ENCODE peak calls at places on chromosomes 16 and 17, in five cellular contexts. T is thoracic aorta, O is HT-29, I is foreskin fibroblast, X is AG08395. L is an unnamed sample.

GRCh38 chr17:74854792-74855191 is 4.9 kb downstream of the GRIN2C start:
- DNase-seq in T (no peak), O (no peak), I (no peak), X (no peak), L (no peak)

GRCh38 chr17:79624658-79625478 is 14.0 kb upstream of the RBFOX3 start:
- DNase-seq in T (no peak), O (no peak), I (no peak), X (no peak), L (no peak)

GRCh38 chr17:63995626-63996025 is 2.5 kb upstream of the PRR29 start:
- DNase-seq in T (no peak), O (no peak), I (no peak), X (no peak), L (no peak)

GRCh38 chr17:79905832-79906231 is 66.6 kb upstream of the CBX4 start:
- DNase-seq in T (no peak), O (peak), I (no peak), X (no peak), L (peak)

GRCh38 chr17:79220201-79220714 is 145.6 kb downstream of the ENGASE start:
- DNase-seq in T (no peak), O (no peak), I (no peak), X (no peak), L (no peak)

GRCh38 chr17:59846391-59847165 is 46.2 kb downstream of the TUBD1 start:
- DNase-seq in T (no peak), O (peak), I (peak), X (peak), L (peak)

GRCh38 chr16:31455601-31456314 is 3.5 kb upstream of the ARMC5 start:
- DNase-seq in T (no peak), O (no peak), I (no peak), X (no peak), L (peak)

GRCh38 chr17:39178516-39178915 is 12.6 kb upstream of the ARL5C start:
- DNase-seq in T (no peak), O (no peak), I (peak), X (peak), L (peak)

GRCh38 chr17:50201226-50201854 is at the start of gene COL1A1:
- DNase-seq in T (peak), O (no peak), I (peak), X (peak), L (no peak)

GRCh38 chr17:17147821-17148220 is 58.3 kb downstream of the PLD6 start:
- DNase-seq in T (no peak), O (no peak), I (peak), X (peak), L (no peak)

GRCh38 chr17:28726912-28727726 is 1.1 kb upstream of the TLCD1 start:
- DNase-seq in T (no peak), O (peak), I (peak), X (peak), L (peak)

GRCh38 chr16:10836174-10836853 is 17.7 kb upstream of the TVP23A start:
- DNase-seq in T (no peak), O (no peak), I (no peak), X (no peak), L (no peak)

GRCh38 chr17:73005360-73005759 is 87.1 kb downstream of the SLC39A11 start:
- DNase-seq in T (no peak), O (no peak), I (no peak), X (no peak), L (no peak)

GRCh38 chr17:7889166-7889584 is 586 bp downstream of the CHD3 start:
- DNase-seq in T (peak), O (peak), I (peak), X (peak), L (peak)

GRCh38 chr16:66695474-66695934 is 1.0 kb downstream of the CMTM4 start:
- DNase-seq in T (no peak), O (no peak), I (no peak), X (no peak), L (no peak)

GRCh38 chr16:22195695-22196558 is 10.2 kb upstream of the EEF2K start:
- DNase-seq in T (peak), O (peak), I (peak), X (peak), L (peak)

GRCh38 chr17:17343896-17344506 is 40.8 kb downstream of the NT5M start:
- DNase-seq in T (no peak), O (no peak), I (no peak), X (no peak), L (no peak)

GRCh38 chr17:64174686-64175456 is 44.9 kb upstream of the ERN1 start:
- DNase-seq in T (no peak), O (no peak), I (peak), X (peak), L (no peak)

GRCh38 chr17:82283208-82283749 is 9.8 kb upstream of the CSNK1D start:
- DNase-seq in T (no peak), O (peak), I (peak), X (peak), L (peak)

GRCh38 chr17:44556114-44556853 is 1.0 kb upstream of the FZD2 start:
- DNase-seq in T (no peak), O (no peak), I (peak), X (peak), L (peak)

GRCh38 chr17:72760368-72760767 is 332.1 kb downstream of the SLC39A11 start:
- DNase-seq in T (no peak), O (no peak), I (no peak), X (no peak), L (no peak)

GRCh38 chr16:83964684-83965443 is 3.2 kb upstream of the NECAB2 start:
- DNase-seq in T (no peak), O (no peak), I (no peak), X (no peak), L (no peak)

GRCh38 chr17:29784661-29785060 is 145.4 kb downstream of the SSH2 start:
- DNase-seq in T (no peak), O (no peak), I (no peak), X (peak), L (no peak)

GRCh38 chr17:2931901-2932300 is 131.5 kb downstream of the OR1D5 start:
- DNase-seq in T (no peak), O (no peak), I (no peak), X (no peak), L (no peak)

GRCh38 chr16:85859818-85860125 is 39.2 kb upstream of the IRF8 start:
- DNase-seq in T (no peak), O (no peak), I (no peak), X (no peak), L (no peak)

GRCh38 chr16:10788665-10789064 is 29.9 kb downstream of the TVP23A start:
- DNase-seq in T (no peak), O (no peak), I (no peak), X (no peak), L (no peak)

GRCh38 chr16:85465328-85466307 is 147.5 kb upstream of the GSE1 start:
- DNase-seq in T (no peak), O (no peak), I (peak), X (peak), L (peak)

GRCh38 chr16:70635356-70636016 is 10.9 kb upstream of the IL34 start:
- DNase-seq in T (no peak), O (no peak), I (peak), X (peak), L (no peak)

GRCh38 chr17:42898147-42898807 is 2.3 kb upstream of the G6PC1 start:
- DNase-seq in T (no peak), O (no peak), I (no peak), X (no peak), L (no peak)

GRCh38 chr16:71899171-71899570 is 3.8 kb downstream of the IST1 start:
- DNase-seq in T (no peak), O (no peak), I (no peak), X (no peak), L (no peak)

GRCh38 chr17:56756536-56756935 is 77.2 kb downstream of the C17orf67 start:
- DNase-seq in T (no peak), O (no peak), I (peak), X (peak), L (no peak)

GRCh38 chr16:69270395-69270794 is 40.8 kb upstream of the VPS4A start:
- DNase-seq in T (no peak), O (no peak), I (no peak), X (peak), L (no peak)